ENCODE peak calls at places on chromosome 13, in ten cellular contexts. Q is stomach, Y is esophagus muscularis mucosa, M is tibial nerve, I is vagina, P is body of pancreas, D is breast epithelium, Z is IMR-90, H is uterus, R is H1. K is an unnamed sample. For H3K4me1, the result is how much of the 10 kb centered on the place peaks cover.

GRCh38 chr13:38002596-38002995 is 133.0 kb upstream of the TRPC4 start:
- DNase-seq in Q (no peak), Y (no peak), M (no peak), I (no peak), P (no peak), D (no peak), Z (no peak), H (no peak), R (no peak), K (no peak)

GRCh38 chr13:34321986-34322385 is 504.0 kb downstream of the RFC3 start:
- DNase-seq in Q (no peak), Y (no peak), M (no peak), I (no peak), P (no peak), D (no peak), Z (no peak), H (no peak), R (no peak), K (no peak)

GRCh38 chr13:29081036-29081435 is 260.9 kb downstream of the MTUS2 start:
- DNase-seq in Q (no peak), Y (no peak), M (no peak), I (no peak), P (no peak), D (no peak), Z (no peak), H (no peak), R (no peak), K (no peak)

GRCh38 chr13:25468330-25469178 is 96.8 kb downstream of the ATP8A2 start:
- DNase-seq in Q (no peak), Y (no peak), M (no peak), I (no peak), P (peak), D (no peak), Z (no peak), H (no peak), R (no peak), K (no peak)

GRCh38 chr13:24985102-24985501 is 110.8 kb upstream of the PABPC3 start:
- DNase-seq in Q (no peak), Y (no peak), M (no peak), I (no peak), P (no peak), D (no peak), Z (no peak), H (no peak), R (no peak), K (no peak)

GRCh38 chr13:106558527-106558926 is 9.4 kb downstream of the ARGLU1 start:
- DNase-seq in Q (no peak), Y (no peak), M (no peak), I (no peak), P (no peak), D (no peak), Z (no peak), H (no peak), R (no peak), K (no peak)

GRCh38 chr13:62418872-62419271 is 1003.2 kb upstream of the PCDH20 start:
- DNase-seq in Q (no peak), Y (no peak), M (no peak), I (no peak), P (no peak), D (no peak), Z (peak), H (no peak), R (no peak), K (no peak)

GRCh38 chr13:98824376-98825160 is 72.1 kb upstream of the SLC15A1 start:
- DNase-seq in Q (no peak), Y (no peak), M (no peak), I (no peak), P (no peak), D (no peak), Z (peak), H (no peak), R (no peak), K (no peak)

GRCh38 chr13:99199541-99200432 is 867 bp upstream of the UBAC2 start:
- DNase-seq in Q (no peak), Y (peak), M (no peak), I (no peak), P (peak), D (no peak), Z (no peak), H (no peak), R (no peak), K (no peak)

GRCh38 chr13:25494708-25495411 is 123.1 kb downstream of the ATP8A2 start:
- DNase-seq in Q (no peak), Y (peak), M (no peak), I (no peak), P (no peak), D (no peak), Z (no peak), H (no peak), R (no peak), K (no peak)

GRCh38 chr13:107680115-107680514 is 535.2 kb downstream of the LIG4 start:
- DNase-seq in Q (no peak), Y (no peak), M (no peak), I (no peak), P (no peak), D (no peak), Z (peak), H (no peak), R (no peak), K (no peak)

GRCh38 chr13:32737111-32737571 is 150.9 kb downstream of the PDS5B start:
- DNase-seq in Q (no peak), Y (no peak), M (no peak), I (no peak), P (no peak), D (no peak), Z (no peak), H (no peak), R (no peak), K (no peak)

GRCh38 chr13:75016225-75016624 is 465.7 kb downstream of the TBC1D4 start:
- DNase-seq in Q (no peak), Y (no peak), M (no peak), I (no peak), P (no peak), D (no peak), Z (no peak), H (no peak), R (no peak), K (no peak)
- TF ChIP-seq CTCF in Q (no peak), Y (no peak), M (no peak), I (no peak), P (no peak), D (no peak), Z (no peak), H (no peak), R (no peak), K (no peak)

DNA sequence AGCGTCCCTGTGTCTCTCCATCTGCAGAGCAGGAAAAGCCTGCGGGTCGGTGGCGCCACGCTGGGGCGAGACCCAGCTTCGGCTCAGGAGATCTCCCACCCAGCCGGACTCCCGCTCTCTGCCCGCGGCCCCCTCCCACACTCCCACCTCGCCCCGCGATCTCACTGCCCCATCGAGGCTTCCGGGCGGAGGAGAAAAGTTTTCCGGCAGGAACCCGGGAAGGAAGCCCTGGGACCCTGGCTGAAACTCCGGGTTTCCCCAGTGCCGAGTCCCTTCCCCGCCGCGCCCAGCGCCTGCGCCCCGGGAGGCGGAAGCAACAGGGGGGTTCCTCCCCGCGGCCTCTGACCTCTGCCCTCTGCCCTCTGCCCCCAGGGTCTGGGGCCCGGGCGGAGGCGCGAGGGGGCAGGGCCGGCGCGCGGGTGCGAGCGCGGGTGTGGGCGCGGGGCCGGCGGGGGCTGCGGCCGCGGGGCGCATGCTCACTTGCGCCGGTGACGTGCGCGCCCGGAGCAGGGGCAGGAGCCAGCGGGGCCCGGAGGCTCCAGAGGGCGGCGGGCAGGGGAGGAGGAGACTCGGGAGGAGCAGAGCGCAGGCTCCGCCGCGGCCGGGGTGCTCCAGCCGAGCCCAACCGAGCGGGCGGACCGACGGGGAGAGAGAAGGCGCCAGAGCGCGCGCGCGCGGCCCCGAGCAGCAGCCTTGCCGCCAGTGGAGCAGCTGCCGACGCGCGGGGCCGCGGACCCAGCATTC is at the start of gene ATP11A:
- DNase-seq in Q (peak), Y (no peak), M (peak), I (no peak), P (peak), D (peak), Z (peak), H (peak), R (peak), K (peak)
- TF ChIP-seq POLR2A in Q (no peak), Y (peak), M (peak), I (peak), P (peak), D (no peak), Z (peak), H (peak), R (no peak), K (peak)

DNA sequence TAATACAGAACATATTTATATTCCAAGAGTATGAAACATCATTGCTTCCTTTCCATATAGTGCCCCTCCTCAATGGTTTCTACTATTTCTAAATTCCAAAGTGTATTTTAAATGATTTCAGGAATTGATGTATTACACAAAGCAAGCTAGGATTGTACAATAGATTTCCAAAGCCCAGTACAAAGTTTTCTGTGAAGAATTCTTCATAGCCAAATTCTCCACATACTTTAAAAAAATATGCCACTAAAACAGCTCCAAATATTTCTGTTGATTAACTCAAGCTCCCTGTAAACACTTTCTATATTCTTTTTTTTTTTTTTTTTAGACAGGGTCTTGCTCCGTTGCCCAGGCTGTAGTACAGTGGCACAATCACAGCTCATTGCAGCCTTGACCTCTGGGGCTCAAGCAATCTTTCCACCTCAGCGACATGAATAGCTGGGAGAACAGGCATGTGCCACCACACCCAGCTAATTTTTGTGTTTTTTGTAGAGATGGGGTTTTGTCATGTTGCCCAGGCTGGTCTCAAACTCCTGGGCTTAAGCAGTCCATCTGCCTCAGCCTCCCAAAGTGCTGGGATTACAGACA is 50.6 kb downstream of the ELF1 start:
- DNase-seq in Q (no peak), Y (no peak), M (no peak), I (no peak), P (no peak), D (no peak), Z (no peak), H (no peak), R (no peak), K (no peak)
- H3K4me1 ChIP-seq in Q (half or more), Y (under half), M (half or more), I (half or more), P (half or more), D (under half), Z (under half), H (under half), R (under half), K (under half)

DNA sequence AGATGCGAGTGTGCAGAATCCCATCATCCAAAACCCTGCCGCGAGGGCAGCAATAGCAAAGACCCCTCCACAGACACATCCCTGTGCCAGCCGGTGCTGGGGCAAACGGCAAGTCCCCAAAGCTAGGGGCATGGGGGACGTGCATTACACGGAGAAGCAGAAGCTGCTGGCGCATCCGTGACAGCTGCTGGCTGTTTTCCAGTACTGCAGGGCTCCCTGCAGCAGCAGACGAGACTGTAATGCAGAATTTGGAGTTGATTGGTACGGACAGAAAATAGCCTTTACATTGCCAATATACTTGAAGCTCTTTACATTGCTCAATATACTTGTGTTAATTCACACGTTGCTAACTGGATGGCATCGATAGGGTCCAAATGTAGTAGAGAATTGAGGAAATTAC is 77.2 kb upstream of the TMTC4 start:
- DNase-seq in Q (no peak), Y (no peak), M (no peak), I (no peak), P (no peak), D (no peak), Z (no peak), H (no peak), R (no peak), K (no peak)
- TF ChIP-seq CTCF in Q (no peak), Y (peak), M (no peak), I (no peak), P (no peak), D (no peak), Z (no peak), H (no peak), R (peak), K (no peak)

GRCh38 chr13:113490496-113491417 is at the start of gene DCUN1D2:
- DNase-seq in Q (peak), Y (peak), M (peak), I (no peak), P (peak), D (peak), Z (peak), H (peak), R (peak), K (peak)

GRCh38 chr13:113491418-113491883 is 940 bp upstream of the DCUN1D2 start:
- DNase-seq in Q (peak), Y (no peak), M (no peak), I (no peak), P (peak), D (no peak), Z (peak), H (no peak), R (no peak), K (no peak)

GRCh38 chr13:113495494-113496251 is 5.2 kb upstream of the DCUN1D2 start:
- DNase-seq in Q (no peak), Y (no peak), M (no peak), I (no peak), P (peak), D (no peak), Z (peak), H (no peak), R (no peak), K (no peak)

GRCh38 chr13:113491982-113492381 is 1.5 kb upstream of the DCUN1D2 start:
- DNase-seq in Q (no peak), Y (no peak), M (no peak), I (no peak), P (no peak), D (no peak), Z (no peak), H (no peak), R (no peak), K (no peak)

GRCh38 chr13:113493315-113493951 is 2.9 kb upstream of the DCUN1D2 start:
- DNase-seq in Q (no peak), Y (no peak), M (no peak), I (no peak), P (peak), D (no peak), Z (peak), H (no peak), R (no peak), K (no peak)
- TF ChIP-seq POLR2A in Q (no peak), Y (no peak), M (no peak), I (no peak), P (peak), D (no peak), Z (no peak), H (no peak), R (no peak), K (no peak)

GRCh38 chr13:40480915-40481525 is 185.4 kb downstream of the FOXO1 start:
- DNase-seq in Q (no peak), Y (no peak), M (no peak), I (no peak), P (no peak), D (no peak), Z (no peak), H (no peak), R (no peak), K (no peak)
- H3K4me1 ChIP-seq in Q (under half), Y (under half), M (half or more), I (under half), P (half or more), D (under half), Z (under half), H (under half), R (under half), K (under half)

K was measured in right lobe of liver.